ENCODE peak calls at places on chromosome 5, in six cellular contexts. W is foreskin fibroblast, H is SW 1271, Y is GM10248, T is germinal center, U is suprapubic skin. N is an unnamed sample.

GRCh38 chr5:172648008-172648359 is 6.9 kb downstream of the NEURL1B start:
- DNase-seq in W (no peak), H (no peak), Y (no peak), T (no peak), U (no peak), N (no peak)

GRCh38 chr5:154274828-154275185 is 84.3 kb downstream of the GALNT10 start:
- DNase-seq in W (no peak), H (no peak), Y (no peak), T (no peak), U (no peak), N (no peak)

GRCh38 chr5:142816577-142816976 is 46.4 kb downstream of the ARHGAP26 start:
- DNase-seq in W (peak), H (no peak), Y (no peak), T (no peak), U (no peak), N (peak)

GRCh38 chr5:73459366-73459765 is 10.8 kb upstream of the FOXD1 start:
- DNase-seq in W (no peak), H (no peak), Y (no peak), T (no peak), U (no peak), N (no peak)

GRCh38 chr5:60161340-60161934 is 267.9 kb upstream of the PDE4D start:
- DNase-seq in W (peak), H (no peak), Y (peak), T (peak), U (no peak), N (no peak)

GRCh38 chr5:117103703-117104102 is 529.1 kb upstream of the SEMA6A start:
- DNase-seq in W (no peak), H (no peak), Y (no peak), T (no peak), U (no peak), N (no peak)

GRCh38 chr5:35371971-35372426 is 141.7 kb upstream of the PRLR start:
- DNase-seq in W (no peak), H (no peak), Y (no peak), T (no peak), U (no peak), N (no peak)

GRCh38 chr5:6765612-6766525 is 52.6 kb downstream of the TENT4A start:
- DNase-seq in W (peak), H (peak), Y (peak), T (peak), U (no peak), N (peak)

GRCh38 chr5:30581198-30581925 is 612.1 kb upstream of the CDH6 start:
- DNase-seq in W (no peak), H (no peak), Y (no peak), T (no peak), U (no peak), N (no peak)

GRCh38 chr5:141590127-141590526 is 28.7 kb downstream of the DIAPH1 start:
- DNase-seq in W (no peak), H (no peak), Y (no peak), T (no peak), U (no peak), N (no peak)

GRCh38 chr5:3325811-3326568 is 269.6 kb upstream of the IRX1 start:
- DNase-seq in W (no peak), H (no peak), Y (no peak), T (no peak), U (no peak), N (no peak)

GRCh38 chr5:55406292-55406691 is 98.5 kb downstream of the MTREX start:
- DNase-seq in W (no peak), H (no peak), Y (no peak), T (no peak), U (no peak), N (no peak)

GRCh38 chr5:38695021-38695961 is 138.8 kb upstream of the LIFR start:
- DNase-seq in W (no peak), H (no peak), Y (no peak), T (no peak), U (no peak), N (peak)

GRCh38 chr5:124948062-124948753 is 201.8 kb upstream of the ZNF608 start:
- DNase-seq in W (no peak), H (no peak), Y (no peak), T (no peak), U (no peak), N (peak)

GRCh38 chr5:173774212-173774850 is 113.8 kb upstream of the CPEB4 start:
- DNase-seq in W (no peak), H (no peak), Y (no peak), T (no peak), U (no peak), N (no peak)

GRCh38 chr5:39072915-39073758 is 1.1 kb downstream of the RICTOR start:
- DNase-seq in W (peak), H (no peak), Y (peak), T (peak), U (no peak), N (peak)

GRCh38 chr5:16579142-16579541 is 37.7 kb downstream of the RETREG1 start:
- DNase-seq in W (no peak), H (no peak), Y (no peak), T (no peak), U (no peak), N (no peak)

GRCh38 chr5:72256536-72256935 is 63.5 kb downstream of the MRPS27 start:
- DNase-seq in W (no peak), H (no peak), Y (no peak), T (no peak), U (no peak), N (no peak)

GRCh38 chr5:98774192-98775046 is 956 bp downstream of the RGMB start:
- DNase-seq in W (no peak), H (no peak), Y (peak), T (peak), U (no peak), N (peak)

GRCh38 chr5:139481122-139481533 is 1.4 kb downstream of the STING1 start:
- DNase-seq in W (no peak), H (no peak), Y (peak), T (no peak), U (no peak), N (no peak)

GRCh38 chr5:132776077-132776931 is 735 bp downstream of the SEPTIN8 start:
- DNase-seq in W (no peak), H (no peak), Y (no peak), T (no peak), U (no peak), N (no peak)

GRCh38 chr5:80659111-80659510 is 4.3 kb upstream of the DHFR start:
- DNase-seq in W (peak), H (no peak), Y (no peak), T (no peak), U (no peak), N (peak)

GRCh38 chr5:116371935-116372334 is 202.7 kb downstream of the SEMA6A start:
- DNase-seq in W (no peak), H (no peak), Y (no peak), T (no peak), U (no peak), N (no peak)

GRCh38 chr5:78799254-78800017 is 150.9 kb upstream of the LHFPL2 start:
- DNase-seq in W (peak), H (no peak), Y (no peak), T (no peak), U (no peak), N (no peak)

GRCh38 chr5:175214152-175214551 is 229.8 kb downstream of the DRD1 start:
- DNase-seq in W (peak), H (no peak), Y (no peak), T (no peak), U (no peak), N (peak)

GRCh38 chr5:154215531-154215930 is 25.0 kb downstream of the GALNT10 start:
- DNase-seq in W (no peak), H (no peak), Y (no peak), T (no peak), U (no peak), N (no peak)

GRCh38 chr5:180373475-180374269 is 20.5 kb upstream of the GFPT2 start:
- DNase-seq in W (no peak), H (no peak), Y (no peak), T (no peak), U (no peak), N (no peak)

GRCh38 chr5:65811895-65812294 is 89.9 kb downstream of the NLN start:
- DNase-seq in W (no peak), H (no peak), Y (no peak), T (no peak), U (no peak), N (no peak)

GRCh38 chr5:8843766-8844165 is 702.1 kb downstream of the SEMA5A start:
- DNase-seq in W (peak), H (no peak), Y (no peak), T (no peak), U (no peak), N (peak)

GRCh38 chr5:57157191-57157590 is 16.7 kb upstream of the GPBP1 start:
- DNase-seq in W (no peak), H (no peak), Y (no peak), T (no peak), U (no peak), N (no peak)

GRCh38 chr5:16679863-16680262 is 63.1 kb upstream of the RETREG1 start:
- DNase-seq in W (no peak), H (no peak), Y (no peak), T (no peak), U (no peak), N (no peak)

GRCh38 chr5:176153741-176154140 is 84.5 kb upstream of the SIMC1 start:
- DNase-seq in W (no peak), H (no peak), Y (no peak), T (no peak), U (no peak), N (peak)

GRCh38 chr5:80406980-80407734 is 707 bp upstream of the ZFYVE16 start:
- DNase-seq in W (peak), H (no peak), Y (peak), T (no peak), U (no peak), N (peak)

GRCh38 chr5:179176166-179176565 is 116.0 kb downstream of the ZNF354C start:
- DNase-seq in W (no peak), H (no peak), Y (no peak), T (no peak), U (no peak), N (no peak)

GRCh38 chr5:9865574-9865973 is 235.4 kb upstream of the TAS2R1 start:
- DNase-seq in W (no peak), H (no peak), Y (no peak), T (no peak), U (no peak), N (no peak)

GRCh38 chr5:64869419-64869818 is 100.7 kb downstream of the CWC27 start:
- DNase-seq in W (peak), H (no peak), Y (no peak), T (no peak), U (no peak), N (peak)

GRCh38 chr5:103617913-103618312 is 55.3 kb upstream of the NUDT12 start:
- DNase-seq in W (no peak), H (no peak), Y (no peak), T (no peak), U (no peak), N (no peak)

GRCh38 chr5:133885566-133885965 is 82.9 kb downstream of the C5orf15 start:
- DNase-seq in W (no peak), H (no peak), Y (no peak), T (no peak), U (no peak), N (no peak)

N was measured in fibroblast of gingiva.